ENCODE peak calls at places on chromosomes 4 and X, in five cellular contexts. M, L, J, A and H are unnamed samples.

GRCh38 chr4:169164669-169165415 is 105.9 kb downstream of the SH3RF1 start:
- DNase-seq in M (no peak), L (no peak), J (peak), A (no peak), H (no peak)

GRCh38 chr4:78660559-78660958 is 109.0 kb downstream of the ANXA3 start:
- DNase-seq in M (no peak), L (no peak), J (peak), A (no peak), H (no peak)

GRCh38 chr4:87055340-87055739 is 120.5 kb downstream of the AFF1 start:
- DNase-seq in M (no peak), L (no peak), J (peak), A (no peak), H (no peak)

GRCh38 chr4:172997851-172998250 is 170.8 kb upstream of the GALNT7 start:
- DNase-seq in M (no peak), L (no peak), J (no peak), A (no peak), H (no peak)

GRCh38 chr4:10008208-10009005 is 12.9 kb downstream of the SLC2A9 start:
- DNase-seq in M (no peak), L (peak), J (peak), A (no peak), H (no peak)

GRCh38 chr4:155342142-155342541 is 34.6 kb downstream of the MAP9 start:
- DNase-seq in M (no peak), L (peak), J (peak), A (no peak), H (no peak)

GRCh38 chr4:56050584-56050983 is 101.8 kb downstream of the CEP135 start:
- DNase-seq in M (no peak), L (no peak), J (no peak), A (no peak), H (no peak)

GRCh38 chr4:150828159-150828558 is 186.9 kb downstream of the LRBA start:
- DNase-seq in M (no peak), L (no peak), J (no peak), A (no peak), H (no peak)

GRCh38 chr4:154738426-154738825 is 5.4 kb upstream of the LRAT start:
- DNase-seq in M (peak), L (no peak), J (peak), A (no peak), H (no peak)

GRCh38 chr4:174523003-174523693 is 860 bp upstream of the HPGD start:
- DNase-seq in M (peak), L (no peak), J (peak), A (no peak), H (no peak)

GRCh38 chr4:174522183-174523002 is at the start of gene HPGD:
- DNase-seq in M (peak), L (no peak), J (no peak), A (peak), H (peak)

GRCh38 chr4:174524242-174524641 is 2.0 kb upstream of the HPGD start:
- DNase-seq in M (no peak), L (no peak), J (no peak), A (no peak), H (no peak)

GRCh38 chr4:174520655-174521054 is 1.6 kb downstream of the HPGD start:
- DNase-seq in M (no peak), L (no peak), J (no peak), A (no peak), H (no peak)

DNA sequence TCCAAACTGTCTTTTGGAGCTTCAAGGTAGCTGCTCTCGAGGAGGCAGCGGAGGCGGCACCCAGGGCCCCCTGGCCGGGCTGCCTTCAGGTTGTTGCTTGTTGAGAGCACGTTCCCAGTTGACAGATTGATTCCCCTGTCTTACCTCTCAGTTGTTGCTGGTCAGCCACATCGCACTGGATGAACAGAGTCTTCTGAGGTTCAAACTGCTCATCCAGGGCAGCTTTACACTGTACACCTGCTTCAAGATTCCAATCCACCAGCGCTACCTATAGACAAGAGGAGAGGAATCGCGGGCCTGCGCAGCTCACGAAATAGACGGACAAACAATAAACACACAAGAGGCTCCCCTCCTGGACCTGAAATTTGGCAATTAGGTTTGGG is 497 bp downstream of the HPGD start:
- DNase-seq in M (peak), L (no peak), J (no peak), A (no peak), H (no peak)
- TF ChIP-seq CTCF in M (no peak), L (peak), J (no peak), A (no peak), H (no peak)

DNA sequence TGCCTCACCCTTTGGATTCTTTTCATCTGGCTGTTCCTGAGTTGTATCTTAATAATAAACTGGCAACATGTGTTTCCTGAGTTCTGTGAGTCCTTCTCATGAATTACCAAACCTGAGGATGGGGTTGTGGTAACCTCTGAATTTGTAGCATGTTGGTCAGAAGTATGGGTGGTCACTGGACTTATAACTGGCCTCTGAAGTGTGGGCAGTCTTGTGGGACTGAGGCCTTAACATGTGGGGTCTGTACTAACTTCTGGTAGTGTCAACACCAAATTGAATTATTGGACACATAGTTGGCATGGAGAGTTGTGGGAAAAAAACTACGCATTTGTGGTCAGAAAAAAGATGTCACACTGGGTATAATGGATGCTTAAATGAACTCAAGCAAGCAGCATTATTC is 45.0 kb upstream of the TNIP3 start:
- DNase-seq in M (no peak), L (no peak), J (peak), A (no peak), H (no peak)
- TF ChIP-seq CTCF in M (no peak), L (no peak), J (no peak), A (no peak), H (no peak)

GRCh38 chrX:152878976-152879755 is 18.7 kb upstream of the ZNF185 start:
- DNase-seq in M (no peak), L (peak), J (peak), A (no peak), H (no peak)
- TF ChIP-seq CTCF in M (no peak), L (no peak), J (no peak), A (no peak), H (no peak)

GRCh38 chrX:76279007-76279406 is 106.1 kb downstream of the PBDC1 start:
- DNase-seq in M (peak), L (peak), J (peak), A (no peak), H (no peak)
- TF ChIP-seq CTCF in M (peak), L (peak), J (peak), A (peak), H (peak)

DNA sequence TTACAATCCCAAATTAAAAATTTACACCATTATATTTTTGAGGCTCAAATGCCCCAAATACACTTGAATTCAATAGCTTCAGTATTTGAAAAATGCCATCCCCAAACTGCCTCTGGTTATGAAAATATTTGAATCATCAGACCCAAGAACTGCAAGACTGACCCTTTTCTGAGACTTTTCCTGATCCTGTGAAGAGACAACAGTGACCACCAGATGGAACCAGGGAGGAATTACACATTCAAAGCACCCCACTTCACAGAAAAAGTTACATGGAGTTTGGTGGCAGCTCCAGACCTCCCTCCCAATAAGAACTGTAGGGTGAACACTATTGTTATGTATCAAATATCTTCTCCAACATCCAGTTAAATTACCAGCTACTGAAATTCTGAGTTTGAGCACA is 44.0 kb upstream of the SCD5 start:
- DNase-seq in M (peak), L (peak), J (peak), A (no peak), H (no peak)
- TF ChIP-seq CTCF in M (peak), L (peak), J (peak), A (peak), H (peak)

DNA sequence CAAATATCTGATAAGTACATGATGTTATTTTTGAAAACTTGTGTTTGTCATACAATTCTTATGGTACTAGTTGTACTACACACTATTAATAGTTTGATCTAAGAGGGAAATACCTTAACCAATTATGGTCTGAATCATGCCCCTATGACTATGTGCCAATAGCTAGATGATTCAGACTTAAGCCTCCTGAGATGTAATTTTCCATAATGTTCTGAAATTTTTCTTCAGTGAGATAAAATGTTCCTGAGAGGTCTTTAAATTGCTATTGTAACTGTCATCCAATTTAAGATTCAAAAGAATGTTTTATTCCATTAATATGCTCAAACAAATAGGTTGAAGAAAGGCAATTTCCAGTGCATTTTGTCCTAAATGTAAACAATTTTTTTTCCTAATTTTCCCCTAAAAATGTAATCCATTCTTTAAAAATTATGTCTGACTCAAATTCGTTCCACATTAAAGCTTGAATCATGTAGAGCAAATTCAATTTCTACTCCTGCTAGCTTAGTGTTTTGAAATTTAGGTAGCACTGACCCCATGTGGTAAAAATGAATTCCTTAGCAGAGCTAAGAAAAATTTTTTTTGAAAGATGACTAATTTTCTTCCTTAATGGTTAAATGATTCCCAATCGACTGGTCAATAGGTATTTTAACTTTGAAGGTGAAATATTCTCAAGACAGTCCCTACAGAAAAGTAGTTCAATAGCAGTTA is 49.1 kb downstream of the APOOL start:
- DNase-seq in M (no peak), L (peak), J (peak), A (no peak), H (no peak)
- TF ChIP-seq CTCF in M (peak), L (peak), J (peak), A (peak), H (peak)